ENCODE peak calls at places on chromosomes 4 and X, in five cellular contexts. One of them, this sample, is unnamed.

GRCh38 chrX:9878141-9878875 is 88.8 kb upstream of the CLDN34 start:
- DNase-seq in activated naive CD4-positive, alpha-beta T cell treated with anti-CD3 and anti-CD28 coated beads, Interleukin-2, amount 50 U/mL, for 72 hours: no peak
- DNase-seq in GM10248: no peak
- DNase-seq in EL: peak
- DNase-seq in WERI-Rb-1: peak
- DNase-seq in this sample: peak

GRCh38 chrX:22314211-22314610 is 41.5 kb downstream of the CBLL2 start:
- DNase-seq in activated naive CD4-positive, alpha-beta T cell treated with anti-CD3 and anti-CD28 coated beads, Interleukin-2, amount 50 U/mL, for 72 hours: no peak
- DNase-seq in GM10248: no peak
- DNase-seq in EL: peak
- DNase-seq in WERI-Rb-1: no peak
- DNase-seq in this sample: no peak

GRCh38 chr4:88021824-88022223 is 14.4 kb downstream of the PKD2 start:
- DNase-seq in activated naive CD4-positive, alpha-beta T cell treated with anti-CD3 and anti-CD28 coated beads, Interleukin-2, amount 50 U/mL, for 72 hours: no peak
- DNase-seq in GM10248: no peak
- DNase-seq in EL: no peak
- DNase-seq in WERI-Rb-1: no peak
- DNase-seq in this sample: no peak

GRCh38 chr4:76035146-76035545 is 724 bp downstream of the CXCL11 start:
- DNase-seq in activated naive CD4-positive, alpha-beta T cell treated with anti-CD3 and anti-CD28 coated beads, Interleukin-2, amount 50 U/mL, for 72 hours: no peak
- DNase-seq in GM10248: no peak
- DNase-seq in EL: no peak
- DNase-seq in WERI-Rb-1: peak
- DNase-seq in this sample: no peak

GRCh38 chr4:2591189-2591588 is 54.7 kb downstream of the FAM193A start:
- DNase-seq in activated naive CD4-positive, alpha-beta T cell treated with anti-CD3 and anti-CD28 coated beads, Interleukin-2, amount 50 U/mL, for 72 hours: no peak
- DNase-seq in GM10248: no peak
- DNase-seq in EL: no peak
- DNase-seq in WERI-Rb-1: peak
- DNase-seq in this sample: no peak

GRCh38 chrX:135327299-135327698 is 18.0 kb downstream of the ETDC start:
- DNase-seq in activated naive CD4-positive, alpha-beta T cell treated with anti-CD3 and anti-CD28 coated beads, Interleukin-2, amount 50 U/mL, for 72 hours: no peak
- DNase-seq in GM10248: no peak
- DNase-seq in EL: peak
- DNase-seq in WERI-Rb-1: no peak
- DNase-seq in this sample: peak

GRCh38 chr4:165864228-165864627 is 8.8 kb upstream of the TLL1 start:
- DNase-seq in activated naive CD4-positive, alpha-beta T cell treated with anti-CD3 and anti-CD28 coated beads, Interleukin-2, amount 50 U/mL, for 72 hours: no peak
- DNase-seq in GM10248: no peak
- DNase-seq in EL: peak
- DNase-seq in WERI-Rb-1: no peak
- DNase-seq in this sample: no peak

GRCh38 chr4:136032391-136032790 is 1499.9 kb downstream of the PCDH18 start:
- DNase-seq in activated naive CD4-positive, alpha-beta T cell treated with anti-CD3 and anti-CD28 coated beads, Interleukin-2, amount 50 U/mL, for 72 hours: no peak
- DNase-seq in GM10248: no peak
- DNase-seq in EL: no peak
- DNase-seq in WERI-Rb-1: no peak
- DNase-seq in this sample: no peak

GRCh38 chrX:10233173-10233572 is 76.4 kb downstream of the CLCN4 start:
- DNase-seq in activated naive CD4-positive, alpha-beta T cell treated with anti-CD3 and anti-CD28 coated beads, Interleukin-2, amount 50 U/mL, for 72 hours: no peak
- DNase-seq in GM10248: no peak
- DNase-seq in EL: peak
- DNase-seq in WERI-Rb-1: no peak
- DNase-seq in this sample: no peak

GRCh38 chrX:41913476-41913875 is 9.9 kb downstream of the CASK start:
- DNase-seq in activated naive CD4-positive, alpha-beta T cell treated with anti-CD3 and anti-CD28 coated beads, Interleukin-2, amount 50 U/mL, for 72 hours: no peak
- DNase-seq in GM10248: no peak
- DNase-seq in EL: no peak
- DNase-seq in WERI-Rb-1: no peak
- DNase-seq in this sample: no peak

GRCh38 chrX:40065291-40066046 is 32.3 kb downstream of the BCOR start:
- DNase-seq in activated naive CD4-positive, alpha-beta T cell treated with anti-CD3 and anti-CD28 coated beads, Interleukin-2, amount 50 U/mL, for 72 hours: no peak
- DNase-seq in GM10248: no peak
- DNase-seq in EL: no peak
- DNase-seq in WERI-Rb-1: no peak
- DNase-seq in this sample: no peak

GRCh38 chrX:25968920-25969319 is 169.2 kb upstream of the MAGEB18 start:
- DNase-seq in activated naive CD4-positive, alpha-beta T cell treated with anti-CD3 and anti-CD28 coated beads, Interleukin-2, amount 50 U/mL, for 72 hours: no peak
- DNase-seq in GM10248: no peak
- DNase-seq in EL: no peak
- DNase-seq in WERI-Rb-1: peak
- DNase-seq in this sample: peak

GRCh38 chrX:101079736-101080135 is 1.1 kb downstream of the TMEM35A start:
- DNase-seq in activated naive CD4-positive, alpha-beta T cell treated with anti-CD3 and anti-CD28 coated beads, Interleukin-2, amount 50 U/mL, for 72 hours: no peak
- DNase-seq in GM10248: no peak
- DNase-seq in EL: no peak
- DNase-seq in WERI-Rb-1: peak
- DNase-seq in this sample: peak

GRCh38 chr4:113691676-113692075 is 69.9 kb downstream of the CAMK2D start:
- DNase-seq in activated naive CD4-positive, alpha-beta T cell treated with anti-CD3 and anti-CD28 coated beads, Interleukin-2, amount 50 U/mL, for 72 hours: no peak
- DNase-seq in GM10248: no peak
- DNase-seq in EL: no peak
- DNase-seq in WERI-Rb-1: no peak
- DNase-seq in this sample: no peak

GRCh38 chrX:31271615-31272471 is 200.0 kb upstream of the FTHL17 start:
- DNase-seq in activated naive CD4-positive, alpha-beta T cell treated with anti-CD3 and anti-CD28 coated beads, Interleukin-2, amount 50 U/mL, for 72 hours: no peak
- DNase-seq in GM10248: no peak
- DNase-seq in EL: no peak
- DNase-seq in WERI-Rb-1: no peak
- DNase-seq in this sample: peak

GRCh38 chr4:120922390-120923200 is at the start of gene PRDM5:
- DNase-seq in activated naive CD4-positive, alpha-beta T cell treated with anti-CD3 and anti-CD28 coated beads, Interleukin-2, amount 50 U/mL, for 72 hours: no peak
- DNase-seq in GM10248: peak
- DNase-seq in EL: peak
- DNase-seq in WERI-Rb-1: peak
- DNase-seq in this sample: peak

GRCh38 chr4:74189331-74190043 is 31.6 kb downstream of the MTHFD2L start:
- DNase-seq in activated naive CD4-positive, alpha-beta T cell treated with anti-CD3 and anti-CD28 coated beads, Interleukin-2, amount 50 U/mL, for 72 hours: no peak
- DNase-seq in GM10248: peak
- DNase-seq in EL: peak
- DNase-seq in WERI-Rb-1: no peak
- DNase-seq in this sample: peak

GRCh38 chr4:132195181-132195580 is 953.9 kb upstream of the PCDH10 start:
- DNase-seq in activated naive CD4-positive, alpha-beta T cell treated with anti-CD3 and anti-CD28 coated beads, Interleukin-2, amount 50 U/mL, for 72 hours: no peak
- DNase-seq in GM10248: no peak
- DNase-seq in EL: no peak
- DNase-seq in WERI-Rb-1: no peak
- DNase-seq in this sample: no peak

GRCh38 chr4:89765966-89766365 is 71.0 kb downstream of the SNCA start:
- DNase-seq in activated naive CD4-positive, alpha-beta T cell treated with anti-CD3 and anti-CD28 coated beads, Interleukin-2, amount 50 U/mL, for 72 hours: no peak
- DNase-seq in GM10248: no peak
- DNase-seq in EL: peak
- DNase-seq in WERI-Rb-1: no peak
- DNase-seq in this sample: no peak

GRCh38 chrX:133544105-133544504 is 128.8 kb upstream of the GPC4 start:
- DNase-seq in activated naive CD4-positive, alpha-beta T cell treated with anti-CD3 and anti-CD28 coated beads, Interleukin-2, amount 50 U/mL, for 72 hours: no peak
- DNase-seq in GM10248: no peak
- DNase-seq in EL: no peak
- DNase-seq in WERI-Rb-1: no peak
- DNase-seq in this sample: no peak

GRCh38 chrX:123884809-123885408 is 25.1 kb downstream of the XIAP start:
- DNase-seq in activated naive CD4-positive, alpha-beta T cell treated with anti-CD3 and anti-CD28 coated beads, Interleukin-2, amount 50 U/mL, for 72 hours: no peak
- DNase-seq in GM10248: peak
- DNase-seq in EL: peak
- DNase-seq in WERI-Rb-1: peak
- DNase-seq in this sample: peak

GRCh38 chrX:123184199-123184857 is at the start of gene GRIA3:
- DNase-seq in activated naive CD4-positive, alpha-beta T cell treated with anti-CD3 and anti-CD28 coated beads, Interleukin-2, amount 50 U/mL, for 72 hours: no peak
- DNase-seq in GM10248: peak
- DNase-seq in EL: peak
- DNase-seq in WERI-Rb-1: peak
- DNase-seq in this sample: peak

GRCh38 chr4:26321326-26322276 is 787 bp downstream of the RBPJ start:
- DNase-seq in activated naive CD4-positive, alpha-beta T cell treated with anti-CD3 and anti-CD28 coated beads, Interleukin-2, amount 50 U/mL, for 72 hours: no peak
- DNase-seq in GM10248: no peak
- DNase-seq in EL: peak
- DNase-seq in WERI-Rb-1: peak
- DNase-seq in this sample: peak

GRCh38 chr4:86831262-86832090 is 17.7 kb downstream of the SLC10A6 start:
- DNase-seq in activated naive CD4-positive, alpha-beta T cell treated with anti-CD3 and anti-CD28 coated beads, Interleukin-2, amount 50 U/mL, for 72 hours: no peak
- DNase-seq in GM10248: no peak
- DNase-seq in EL: peak
- DNase-seq in WERI-Rb-1: no peak
- DNase-seq in this sample: no peak

GRCh38 chrX:46208225-46208854 is 336.9 kb downstream of the ZNF674 start:
- DNase-seq in activated naive CD4-positive, alpha-beta T cell treated with anti-CD3 and anti-CD28 coated beads, Interleukin-2, amount 50 U/mL, for 72 hours: no peak
- DNase-seq in GM10248: no peak
- DNase-seq in EL: peak
- DNase-seq in WERI-Rb-1: no peak
- DNase-seq in this sample: no peak

GRCh38 chr4:59057804-59058203 is 1947.6 kb upstream of the IGFBP7 start:
- DNase-seq in activated naive CD4-positive, alpha-beta T cell treated with anti-CD3 and anti-CD28 coated beads, Interleukin-2, amount 50 U/mL, for 72 hours: no peak
- DNase-seq in GM10248: no peak
- DNase-seq in EL: no peak
- DNase-seq in WERI-Rb-1: no peak
- DNase-seq in this sample: no peak

GRCh38 chr4:55920571-55920970 is 28.2 kb upstream of the CEP135 start:
- DNase-seq in activated naive CD4-positive, alpha-beta T cell treated with anti-CD3 and anti-CD28 coated beads, Interleukin-2, amount 50 U/mL, for 72 hours: no peak
- DNase-seq in GM10248: no peak
- DNase-seq in EL: peak
- DNase-seq in WERI-Rb-1: no peak
- DNase-seq in this sample: no peak

GRCh38 chr4:85039526-85039925 is 73.0 kb upstream of the WDFY3 start:
- DNase-seq in activated naive CD4-positive, alpha-beta T cell treated with anti-CD3 and anti-CD28 coated beads, Interleukin-2, amount 50 U/mL, for 72 hours: no peak
- DNase-seq in GM10248: no peak
- DNase-seq in EL: peak
- DNase-seq in WERI-Rb-1: no peak
- DNase-seq in this sample: no peak

GRCh38 chr4:120070191-120070590 is 3.5 kb upstream of the MAD2L1 start:
- DNase-seq in activated naive CD4-positive, alpha-beta T cell treated with anti-CD3 and anti-CD28 coated beads, Interleukin-2, amount 50 U/mL, for 72 hours: no peak
- DNase-seq in GM10248: no peak
- DNase-seq in EL: peak
- DNase-seq in WERI-Rb-1: no peak
- DNase-seq in this sample: no peak

GRCh38 chrX:38654302-38654701 is 93.0 kb downstream of the TSPAN7 start:
- DNase-seq in activated naive CD4-positive, alpha-beta T cell treated with anti-CD3 and anti-CD28 coated beads, Interleukin-2, amount 50 U/mL, for 72 hours: no peak
- DNase-seq in GM10248: no peak
- DNase-seq in EL: peak
- DNase-seq in WERI-Rb-1: peak
- DNase-seq in this sample: peak

GRCh38 chr4:68490826-68491457 is 43.7 kb downstream of the TMPRSS11E start:
- DNase-seq in activated naive CD4-positive, alpha-beta T cell treated with anti-CD3 and anti-CD28 coated beads, Interleukin-2, amount 50 U/mL, for 72 hours: no peak
- DNase-seq in GM10248: no peak
- DNase-seq in EL: no peak
- DNase-seq in WERI-Rb-1: no peak
- DNase-seq in this sample: no peak

GRCh38 chr4:5168891-5169290 is 117.6 kb downstream of the STK32B start:
- DNase-seq in activated naive CD4-positive, alpha-beta T cell treated with anti-CD3 and anti-CD28 coated beads, Interleukin-2, amount 50 U/mL, for 72 hours: no peak
- DNase-seq in GM10248: no peak
- DNase-seq in EL: no peak
- DNase-seq in WERI-Rb-1: no peak
- DNase-seq in this sample: no peak

GRCh38 chr4:56049428-56050212 is 100.9 kb downstream of the CEP135 start:
- DNase-seq in activated naive CD4-positive, alpha-beta T cell treated with anti-CD3 and anti-CD28 coated beads, Interleukin-2, amount 50 U/mL, for 72 hours: no peak
- DNase-seq in GM10248: peak
- DNase-seq in EL: peak
- DNase-seq in WERI-Rb-1: peak
- DNase-seq in this sample: peak

GRCh38 chr4:145618210-145618911 is 824 bp upstream of the MMAA start:
- DNase-seq in activated naive CD4-positive, alpha-beta T cell treated with anti-CD3 and anti-CD28 coated beads, Interleukin-2, amount 50 U/mL, for 72 hours: no peak
- DNase-seq in GM10248: peak
- DNase-seq in EL: peak
- DNase-seq in WERI-Rb-1: no peak
- DNase-seq in this sample: no peak

GRCh38 chr4:26248647-26249046 is 72.2 kb upstream of the RBPJ start:
- DNase-seq in activated naive CD4-positive, alpha-beta T cell treated with anti-CD3 and anti-CD28 coated beads, Interleukin-2, amount 50 U/mL, for 72 hours: no peak
- DNase-seq in GM10248: no peak
- DNase-seq in EL: peak
- DNase-seq in WERI-Rb-1: no peak
- DNase-seq in this sample: no peak

GRCh38 chr4:177242651-177243296 is 66.9 kb upstream of the NEIL3 start:
- DNase-seq in activated naive CD4-positive, alpha-beta T cell treated with anti-CD3 and anti-CD28 coated beads, Interleukin-2, amount 50 U/mL, for 72 hours: no peak
- DNase-seq in GM10248: no peak
- DNase-seq in EL: no peak
- DNase-seq in WERI-Rb-1: no peak
- DNase-seq in this sample: no peak

GRCh38 chr4:53477666-53478065 is 100.2 kb downstream of the FIP1L1 start:
- DNase-seq in activated naive CD4-positive, alpha-beta T cell treated with anti-CD3 and anti-CD28 coated beads, Interleukin-2, amount 50 U/mL, for 72 hours: no peak
- DNase-seq in GM10248: no peak
- DNase-seq in EL: no peak
- DNase-seq in WERI-Rb-1: no peak
- DNase-seq in this sample: no peak

GRCh38 chrX:68163446-68163845 is 269.8 kb downstream of the OPHN1 start:
- DNase-seq in activated naive CD4-positive, alpha-beta T cell treated with anti-CD3 and anti-CD28 coated beads, Interleukin-2, amount 50 U/mL, for 72 hours: no peak
- DNase-seq in GM10248: no peak
- DNase-seq in EL: peak
- DNase-seq in WERI-Rb-1: no peak
- DNase-seq in this sample: no peak